ENCODE peak calls at places on chromosomes 2 and 18, in nine cellular contexts. B is Calu3, W is BE2C, O is WTC11, E is mesothelial cell of epicardium, X is astrocyte, R is type B pancreatic cell, K is H9, Y is NB4. D is an unnamed sample.

GRCh38 chr2:20231632-20232031 is 6.7 kb upstream of the SDC1 start:
- DNase-seq in B (peak), W (no peak), O (peak), E (peak), X (peak), R (peak), K (peak), Y (peak), D (no peak)

GRCh38 chr2:131656816-131657633 is 129.3 kb downstream of the CCDC74A start:
- DNase-seq in B (no peak), W (no peak), O (no peak), E (no peak), X (no peak), R (no peak), K (no peak), Y (no peak), D (no peak)

GRCh38 chr2:237546040-237546875 is 20.1 kb upstream of the PRLH start:
- DNase-seq in B (no peak), W (no peak), O (no peak), E (no peak), X (no peak), R (no peak), K (no peak), Y (no peak), D (no peak)

GRCh38 chr2:75277111-75277510 is 77.8 kb upstream of the TACR1 start:
- DNase-seq in B (no peak), W (no peak), O (no peak), E (no peak), X (peak), R (no peak), K (no peak), Y (no peak), D (no peak)

GRCh38 chr2:359047-359446 is 71.2 kb upstream of the ALKAL2 start:
- DNase-seq in B (no peak), W (no peak), O (no peak), E (no peak), X (no peak), R (no peak), K (no peak), Y (no peak), D (no peak)

GRCh38 chr18:49768051-49768391 is 45.3 kb downstream of the ACAA2 start:
- DNase-seq in B (peak), W (no peak), O (peak), E (peak), X (peak), R (no peak), K (peak), Y (peak), D (peak)

GRCh38 chr2:223270538-223270937 is 218.5 kb downstream of the KCNE4 start:
- DNase-seq in B (no peak), W (no peak), O (no peak), E (no peak), X (no peak), R (no peak), K (no peak), Y (no peak), D (no peak)

GRCh38 chr2:86793752-86794151 is 3.0 kb upstream of the CD8A start:
- DNase-seq in B (no peak), W (no peak), O (no peak), E (no peak), X (no peak), R (no peak), K (no peak), Y (no peak), D (no peak)

GRCh38 chr18:27491772-27492171 is 306.7 kb upstream of the CHST9 start:
- DNase-seq in B (no peak), W (no peak), O (peak), E (no peak), X (no peak), R (no peak), K (no peak), Y (no peak), D (no peak)

GRCh38 chr2:64865073-64865830 is 123.9 kb upstream of the SLC1A4 start:
- DNase-seq in B (peak), W (peak), O (peak), E (peak), X (no peak), R (peak), K (peak), Y (peak), D (peak)

GRCh38 chr18:2442726-2443275 is 128.5 kb downstream of the METTL4 start:
- DNase-seq in B (peak), W (no peak), O (no peak), E (no peak), X (peak), R (no peak), K (no peak), Y (no peak), D (peak)

GRCh38 chr2:239238839-239239606 is 161.8 kb downstream of the HDAC4 start:
- DNase-seq in B (no peak), W (no peak), O (no peak), E (no peak), X (no peak), R (no peak), K (no peak), Y (no peak), D (no peak)

GRCh38 chr2:60553496-60553991 is at the start of gene BCL11A:
- DNase-seq in B (peak), W (peak), O (peak), E (peak), X (peak), R (no peak), K (peak), Y (peak), D (peak)

GRCh38 chr2:100104718-100105677 is 37.4 kb downstream of the AFF3 start:
- DNase-seq in B (no peak), W (peak), O (peak), E (peak), X (no peak), R (no peak), K (peak), Y (no peak), D (peak)

GRCh38 chr18:9319333-9319732 is 15.2 kb upstream of the TWSG1 start:
- DNase-seq in B (no peak), W (no peak), O (no peak), E (no peak), X (peak), R (no peak), K (no peak), Y (no peak), D (no peak)

GRCh38 chr18:65937180-65937579 is 186.4 kb downstream of the CDH7 start:
- DNase-seq in B (no peak), W (no peak), O (no peak), E (no peak), X (no peak), R (no peak), K (no peak), Y (no peak), D (no peak)

GRCh38 chr18:65941482-65941881 is 190.7 kb downstream of the CDH7 start:
- DNase-seq in B (no peak), W (no peak), O (no peak), E (no peak), X (no peak), R (no peak), K (no peak), Y (no peak), D (no peak)

GRCh38 chr18:65942103-65942502 is 191.3 kb downstream of the CDH7 start:
- DNase-seq in B (no peak), W (no peak), O (no peak), E (no peak), X (no peak), R (no peak), K (no peak), Y (no peak), D (no peak)

GRCh38 chr18:65936678-65937077 is 185.9 kb downstream of the CDH7 start:
- DNase-seq in B (no peak), W (no peak), O (no peak), E (no peak), X (no peak), R (no peak), K (no peak), Y (no peak), D (no peak)

DNA sequence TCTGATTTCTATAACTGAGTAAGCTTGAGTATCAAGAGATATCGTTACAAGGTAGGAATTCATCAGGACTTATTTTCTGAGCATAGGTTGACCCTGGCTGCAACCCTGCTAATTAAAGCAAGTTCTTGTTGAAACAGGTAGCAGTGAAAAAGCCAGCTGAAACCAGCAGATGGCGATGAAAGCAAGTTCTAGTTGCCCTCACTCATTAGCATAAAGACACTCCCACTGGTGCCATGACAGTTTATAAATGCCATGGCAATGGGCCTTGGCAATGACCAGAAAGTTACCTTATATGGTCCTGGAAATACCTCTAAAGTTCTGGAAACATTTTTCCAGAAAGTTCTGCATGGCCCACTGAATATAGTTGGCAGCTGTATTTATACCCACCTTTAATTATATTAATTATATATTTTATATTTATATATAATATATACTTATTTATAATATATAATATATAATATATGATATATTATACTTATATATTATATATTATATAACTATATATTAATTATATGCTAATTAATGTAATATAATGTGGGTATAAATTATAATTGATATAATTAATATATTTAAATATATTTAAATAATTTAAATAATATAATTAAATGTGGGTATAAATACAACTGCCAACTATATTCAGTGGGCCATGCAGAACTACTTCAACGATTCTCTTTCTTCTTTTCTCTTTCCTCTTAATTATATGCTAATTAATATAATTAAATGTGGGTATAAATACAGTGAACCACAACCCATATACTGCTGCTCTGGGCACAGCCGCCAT is 188.0 kb downstream of the CDH7 start:
- DNase-seq in B (peak), W (peak), O (peak), E (no peak), X (peak), R (no peak), K (peak), Y (peak), D (peak)
- TF ChIP-seq CTCF in B (no peak), W (peak), O (no peak), E (no peak), X (peak), R (peak), K (peak), Y (peak), D (peak)

DNA sequence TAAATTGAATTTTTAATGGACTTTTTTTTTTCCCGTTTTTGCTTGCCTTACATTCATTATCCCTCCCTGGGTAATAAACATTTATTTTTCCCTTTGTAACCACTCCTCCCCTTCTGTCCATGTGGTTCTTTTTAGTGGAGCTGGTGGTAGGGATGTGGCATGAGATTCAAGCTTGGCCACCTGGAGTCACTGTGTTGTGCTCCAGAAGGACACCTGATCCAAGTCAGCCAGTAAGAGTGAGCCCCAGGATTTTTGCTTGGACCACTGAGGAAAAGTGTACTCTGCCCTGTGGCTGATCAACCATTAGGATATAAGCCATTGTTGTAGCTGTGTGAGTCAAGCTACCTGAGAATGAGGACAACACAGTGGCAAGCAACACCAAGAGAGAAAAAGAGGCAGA is 11.1 kb upstream of the ACTR3 start:
- DNase-seq in B (no peak), W (no peak), O (no peak), E (no peak), X (no peak), R (no peak), K (no peak), Y (no peak), D (no peak)
- TF ChIP-seq CTCF in B (no peak), W (no peak), O (no peak), E (no peak), X (no peak), R (no peak), K (no peak), Y (no peak), D (no peak)

GRCh38 chr2:70140978-70141753 is 49.7 kb downstream of the C2orf42 start:
- DNase-seq in B (peak), W (peak), O (peak), E (peak), X (peak), R (no peak), K (peak), Y (peak), D (peak)
- TF ChIP-seq CTCF in B (peak), W (peak), O (peak), E (peak), X (peak), R (peak), K (peak), Y (peak), D (peak)

DNA sequence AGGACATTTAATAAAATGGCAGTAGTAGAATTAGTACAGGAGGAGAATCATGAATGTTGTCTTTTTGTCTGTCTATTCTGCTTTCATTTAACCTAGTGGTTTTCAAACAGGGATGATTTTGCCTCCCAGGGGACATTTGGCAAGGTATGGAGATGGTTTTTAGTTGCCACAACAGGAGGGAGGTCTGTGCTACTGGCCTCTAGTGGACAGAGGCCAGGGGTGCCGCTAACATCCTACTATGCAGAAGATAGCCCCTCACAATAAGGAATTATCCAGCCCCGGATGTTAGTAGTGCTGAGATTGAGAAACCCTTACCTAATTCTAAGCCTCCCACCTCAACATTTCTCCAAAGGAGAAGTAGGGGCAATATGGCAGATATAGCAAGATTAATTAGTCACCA is 18.3 kb downstream of the FASTKD2 start:
- DNase-seq in B (peak), W (peak), O (peak), E (no peak), X (no peak), R (no peak), K (no peak), Y (peak), D (peak)
- TF ChIP-seq CTCF in B (peak), W (peak), O (no peak), E (no peak), X (peak), R (peak), K (peak), Y (peak), D (peak)

GRCh38 chr2:241103176-241103595 is 1.1 kb upstream of the MTERF4 start:
- DNase-seq in B (no peak), W (no peak), O (no peak), E (no peak), X (no peak), R (no peak), K (no peak), Y (no peak), D (no peak)
- TF ChIP-seq CTCF in B (no peak), W (no peak), O (no peak), E (no peak), X (no peak), R (no peak), K (no peak), Y (no peak), D (no peak)

GRCh38 chr2:10086950-10087349 is 6.7 kb upstream of the CYS1 start:
- DNase-seq in B (no peak), W (no peak), O (no peak), E (no peak), X (no peak), R (no peak), K (no peak), Y (no peak), D (no peak)

GRCh38 chr2:10094271-10094814 is 14.1 kb upstream of the CYS1 start:
- DNase-seq in B (no peak), W (peak), O (peak), E (no peak), X (no peak), R (no peak), K (no peak), Y (no peak), D (no peak)

GRCh38 chr2:10087360-10087759 is 7.1 kb upstream of the CYS1 start:
- DNase-seq in B (no peak), W (peak), O (no peak), E (no peak), X (no peak), R (no peak), K (no peak), Y (no peak), D (no peak)

GRCh38 chr2:10089565-10090183 is 9.5 kb upstream of the CYS1 start:
- DNase-seq in B (no peak), W (no peak), O (no peak), E (no peak), X (no peak), R (no peak), K (no peak), Y (no peak), D (no peak)

GRCh38 chr2:10091182-10091932 is 11.1 kb upstream of the CYS1 start:
- DNase-seq in B (no peak), W (no peak), O (peak), E (no peak), X (no peak), R (no peak), K (peak), Y (peak), D (no peak)
- TF ChIP-seq CTCF in B (no peak), W (no peak), O (no peak), E (no peak), X (no peak), R (no peak), K (no peak), Y (no peak), D (no peak)

GRCh38 chr18:78659748-78660147 is 319.9 kb upstream of the SALL3 start:
- DNase-seq in B (no peak), W (peak), O (peak), E (no peak), X (no peak), R (no peak), K (peak), Y (peak), D (peak)
- TF ChIP-seq CTCF in B (no peak), W (peak), O (peak), E (no peak), X (no peak), R (peak), K (peak), Y (peak), D (no peak)

GRCh38 chr2:7115364-7115763 is 198.2 kb downstream of the RNF144A start:
- DNase-seq in B (no peak), W (no peak), O (no peak), E (no peak), X (no peak), R (no peak), K (no peak), Y (no peak), D (no peak)

GRCh38 chr2:7119504-7119835 is 202.3 kb downstream of the RNF144A start:
- DNase-seq in B (no peak), W (peak), O (no peak), E (no peak), X (no peak), R (no peak), K (no peak), Y (no peak), D (no peak)

GRCh38 chr2:7116516-7116915 is 199.3 kb downstream of the RNF144A start:
- DNase-seq in B (no peak), W (no peak), O (no peak), E (no peak), X (no peak), R (no peak), K (no peak), Y (no peak), D (no peak)

GRCh38 chr2:7121851-7122250 is 204.6 kb downstream of the RNF144A start:
- DNase-seq in B (no peak), W (no peak), O (no peak), E (no peak), X (no peak), R (no peak), K (no peak), Y (no peak), D (no peak)

GRCh38 chr2:7118606-7119503 is 201.6 kb downstream of the RNF144A start:
- DNase-seq in B (peak), W (peak), O (peak), E (peak), X (no peak), R (no peak), K (no peak), Y (peak), D (peak)
- TF ChIP-seq CTCF in B (peak), W (peak), O (peak), E (peak), X (peak), R (peak), K (peak), Y (peak), D (peak)